ENCODE peak calls at places on chromosomes 6 and 20, in ten cellular contexts. B, N, G, P, C, D, U, H, L and E are unnamed samples.

GRCh38 chr20:58712823-58713731 is 20.5 kb downstream of the NPEPL1 start:
- DNase-seq in B (peak), N (no peak), G (no peak), P (no peak), C (no peak), D (no peak), U (no peak), H (no peak), L (no peak), E (peak)

GRCh38 chr6:3757241-3757641 is 5.7 kb upstream of the PXDC1 start:
- DNase-seq in B (no peak), N (no peak), G (no peak), P (no peak), C (no peak), D (no peak), U (peak), H (no peak), L (no peak), E (no peak)

GRCh38 chr20:51419236-51419635 is 123.3 kb downstream of the NFATC2 start:
- DNase-seq in B (no peak), N (no peak), G (no peak), P (no peak), C (no peak), D (no peak), U (no peak), H (no peak), L (no peak), E (no peak)

GRCh38 chr6:110875548-110876169 is 1.1 kb downstream of the AMD1 start:
- DNase-seq in B (peak), N (peak), G (no peak), P (peak), C (no peak), D (no peak), U (peak), H (peak), L (peak), E (peak)

GRCh38 chr6:50076431-50076830 is 26.7 kb upstream of the DEFB112 start:
- DNase-seq in B (no peak), N (no peak), G (no peak), P (no peak), C (no peak), D (no peak), U (no peak), H (no peak), L (no peak), E (no peak)

GRCh38 chr6:113936093-113936934 is 34.6 kb downstream of the HDAC2 start:
- DNase-seq in B (peak), N (no peak), G (peak), P (no peak), C (peak), D (peak), U (peak), H (peak), L (peak), E (no peak)

GRCh38 chr6:131980338-131980790 is 29.2 kb upstream of the CCN2 start:
- DNase-seq in B (no peak), N (no peak), G (no peak), P (no peak), C (no peak), D (no peak), U (no peak), H (no peak), L (no peak), E (no peak)

GRCh38 chr6:148580442-148580841 is 166.4 kb upstream of the UST start:
- DNase-seq in B (no peak), N (no peak), G (no peak), P (no peak), C (no peak), D (peak), U (no peak), H (no peak), L (no peak), E (no peak)

GRCh38 chr20:19688031-19688806 is 69.8 kb upstream of the RIN2 start:
- DNase-seq in B (peak), N (no peak), G (peak), P (no peak), C (no peak), D (peak), U (peak), H (no peak), L (peak), E (peak)

GRCh38 chr20:19419420-19419819 is 207.0 kb downstream of the SLC24A3 start:
- DNase-seq in B (no peak), N (no peak), G (no peak), P (no peak), C (no peak), D (no peak), U (no peak), H (no peak), L (no peak), E (no peak)

GRCh38 chr6:37204014-37204751 is 34.2 kb downstream of the PIM1 start:
- DNase-seq in B (no peak), N (no peak), G (no peak), P (no peak), C (no peak), D (peak), U (no peak), H (no peak), L (peak), E (no peak)

GRCh38 chr6:167893416-167893815 is 66.7 kb downstream of the AFDN start:
- DNase-seq in B (no peak), N (no peak), G (no peak), P (no peak), C (no peak), D (peak), U (peak), H (no peak), L (no peak), E (no peak)

GRCh38 chr6:11121851-11122250 is 10.3 kb upstream of the ERVFRD-1 start:
- DNase-seq in B (no peak), N (no peak), G (no peak), P (no peak), C (no peak), D (no peak), U (no peak), H (no peak), L (no peak), E (no peak)

GRCh38 chr20:969868-970267 is 32.2 kb downstream of the RSPO4 start:
- DNase-seq in B (no peak), N (no peak), G (no peak), P (no peak), C (no peak), D (no peak), U (no peak), H (no peak), L (no peak), E (no peak)

GRCh38 chr20:63127700-63128364 is 88.1 kb downstream of the YTHDF1 start:
- DNase-seq in B (peak), N (no peak), G (no peak), P (no peak), C (no peak), D (no peak), U (no peak), H (no peak), L (no peak), E (peak)

GRCh38 chr6:43228951-43229802 is at the start of gene DNPH1:
- DNase-seq in B (peak), N (peak), G (no peak), P (peak), C (peak), D (peak), U (peak), H (peak), L (peak), E (peak)

GRCh38 chr20:29874476-29875202 is 1382.8 kb upstream of the DEFB115 start:
- DNase-seq in B (peak), N (no peak), G (no peak), P (no peak), C (no peak), D (no peak), U (no peak), H (no peak), L (peak), E (peak)

GRCh38 chr20:48416002-48416401 is 411.8 kb downstream of the PREX1 start:
- DNase-seq in B (no peak), N (no peak), G (no peak), P (no peak), C (no peak), D (no peak), U (no peak), H (no peak), L (no peak), E (no peak)

GRCh38 chr20:53949319-53949839 is 121.0 kb downstream of the BCAS1 start:
- DNase-seq in B (peak), N (peak), G (peak), P (peak), C (no peak), D (peak), U (peak), H (no peak), L (peak), E (peak)

GRCh38 chr6:29892696-29893095 is 49.6 kb upstream of the HLA-A start:
- DNase-seq in B (no peak), N (no peak), G (no peak), P (no peak), C (no peak), D (no peak), U (no peak), H (no peak), L (no peak), E (no peak)

GRCh38 chr6:12011276-12012112 is 618 bp upstream of the HIVEP1 start:
- DNase-seq in B (peak), N (peak), G (no peak), P (peak), C (peak), D (peak), U (peak), H (peak), L (peak), E (peak)

GRCh38 chr6:141764388-141764787 is 368.3 kb upstream of the GJE1 start:
- DNase-seq in B (no peak), N (no peak), G (no peak), P (no peak), C (no peak), D (no peak), U (no peak), H (no peak), L (no peak), E (no peak)

GRCh38 chr6:118812972-118813371 is 81.0 kb upstream of the ASF1A start:
- DNase-seq in B (no peak), N (no peak), G (peak), P (no peak), C (no peak), D (peak), U (no peak), H (no peak), L (no peak), E (no peak)

GRCh38 chr6:125102901-125103300 is 50.7 kb upstream of the TPD52L1 start:
- DNase-seq in B (no peak), N (no peak), G (peak), P (no peak), C (no peak), D (peak), U (peak), H (no peak), L (no peak), E (peak)

GRCh38 chr20:48456361-48457184 is 371.2 kb downstream of the PREX1 start:
- DNase-seq in B (peak), N (no peak), G (no peak), P (no peak), C (no peak), D (no peak), U (no peak), H (no peak), L (no peak), E (peak)

GRCh38 chr6:72913797-72914196 is 291.9 kb downstream of the KCNQ5 start:
- DNase-seq in B (no peak), N (no peak), G (no peak), P (no peak), C (no peak), D (no peak), U (no peak), H (no peak), L (no peak), E (no peak)

GRCh38 chr20:13418263-13419229 is 197.5 kb downstream of the ISM1 start:
- DNase-seq in B (no peak), N (no peak), G (no peak), P (no peak), C (no peak), D (no peak), U (no peak), H (no peak), L (no peak), E (no peak)

GRCh38 chr6:151101116-151101810 is 138.5 kb upstream of the AKAP12 start:
- DNase-seq in B (no peak), N (no peak), G (no peak), P (no peak), C (no peak), D (no peak), U (no peak), H (no peak), L (no peak), E (no peak)

GRCh38 chr6:170444056-170444505 is 109.0 kb downstream of the PSMB1 start:
- DNase-seq in B (peak), N (no peak), G (no peak), P (peak), C (no peak), D (no peak), U (no peak), H (no peak), L (peak), E (no peak)

GRCh38 chr6:37653933-37654565 is 43.6 kb downstream of the MDGA1 start:
- DNase-seq in B (peak), N (peak), G (no peak), P (peak), C (no peak), D (peak), U (peak), H (no peak), L (peak), E (no peak)

GRCh38 chr6:133814797-133815196 is 74.1 kb upstream of the TCF21 start:
- DNase-seq in B (no peak), N (no peak), G (peak), P (peak), C (no peak), D (peak), U (peak), H (no peak), L (no peak), E (no peak)

GRCh38 chr6:137188855-137189254 is 15.4 kb upstream of the IL22RA2 start:
- DNase-seq in B (no peak), N (no peak), G (no peak), P (no peak), C (no peak), D (peak), U (no peak), H (no peak), L (peak), E (no peak)

GRCh38 chr6:125165256-125165655 is 11.7 kb downstream of the TPD52L1 start:
- DNase-seq in B (no peak), N (no peak), G (no peak), P (no peak), C (no peak), D (no peak), U (peak), H (no peak), L (no peak), E (no peak)

GRCh38 chr6:127207591-127208120 is 59.0 kb upstream of the RNF146 start:
- DNase-seq in B (no peak), N (no peak), G (no peak), P (no peak), C (no peak), D (peak), U (peak), H (no peak), L (no peak), E (no peak)

GRCh38 chr20:23627501-23627900 is 10.3 kb downstream of the CST3 start:
- DNase-seq in B (no peak), N (no peak), G (no peak), P (no peak), C (no peak), D (no peak), U (no peak), H (no peak), L (no peak), E (no peak)

GRCh38 chr6:7463785-7464184 is 74.2 kb downstream of the RIOK1 start:
- DNase-seq in B (no peak), N (no peak), G (no peak), P (no peak), C (no peak), D (no peak), U (no peak), H (no peak), L (no peak), E (no peak)

GRCh38 chr6:106901062-106901461 is 73.5 kb downstream of the CD24 start:
- DNase-seq in B (no peak), N (no peak), G (no peak), P (no peak), C (no peak), D (no peak), U (no peak), H (no peak), L (no peak), E (no peak)

GRCh38 chr20:16011061-16011460 is 562.2 kb downstream of the KIF16B start:
- DNase-seq in B (no peak), N (no peak), G (no peak), P (no peak), C (no peak), D (no peak), U (no peak), H (no peak), L (no peak), E (no peak)